ENCODE peak calls at places on chromosomes 5 and 9, in eight cellular contexts. S, E, D, M, Q, V, X and N are unnamed samples.

GRCh38 chr5:80703747-80704146 is 49.0 kb upstream of the DHFR start:
- DNase-seq in V (no peak), D (no peak), M (no peak), S (peak; percentile 4), Q (no peak), E (no peak), X (no peak), N (peak; percentile 6)

GRCh38 chr9:90848866-90849265 is 47.2 kb downstream of the SYK start:
- DNase-seq in M (no peak), Q (no peak), S (no peak), X (no peak), V (no peak), D (no peak), E (no peak), N (no peak)

GRCh38 chr5:32504923-32505596 is 60.5 kb upstream of the ZFR start:
- DNase-seq in V (peak; percentile 71), M (peak; percentile 33), D (peak; percentile 28), S (peak; percentile 98), Q (no peak), X (no peak), E (peak; percentile 70), N (peak; percentile 93)

GRCh38 chr5:66991746-66992145 is 204.9 kb downstream of the CD180 start:
- DNase-seq in X (no peak), V (no peak), D (peak; percentile 67), Q (no peak), E (no peak), M (no peak), S (no peak), N (no peak)

GRCh38 chr9:129343697-129344375 is 165.8 kb upstream of the IER5L start:
- DNase-seq in Q (peak; percentile 91), X (peak; percentile 89), M (peak; percentile 36), V (peak; percentile 54), D (no peak), E (peak; percentile 70), S (no peak), N (peak; percentile 66)

GRCh38 chr5:177113566-177114424 is 19.8 kb upstream of the NSD1 start:
- DNase-seq in E (peak; percentile 75), S (peak; percentile 81), X (peak; percentile 80), M (peak; percentile 88), D (peak; percentile 69), Q (peak; percentile 80), V (peak; percentile 90), N (peak; percentile 81)

GRCh38 chr5:3131161-3131560 is 379.7 kb upstream of the IRX2 start:
- DNase-seq in X (no peak), S (no peak), Q (no peak), V (no peak), M (no peak), E (no peak), D (no peak), N (no peak)

GRCh38 chr9:122396622-122397148 is 25.9 kb downstream of the PTGS1 start:
- DNase-seq in X (no peak), V (no peak), E (no peak), D (peak; percentile 39), S (no peak), Q (no peak), M (no peak), N (no peak)

GRCh38 chr5:167587768-167588167 is 703.7 kb upstream of the WWC1 start:
- DNase-seq in X (no peak), V (no peak), S (peak; percentile 20), Q (no peak), E (no peak), D (peak; percentile 58), M (peak; percentile 12), N (peak; percentile 48)

GRCh38 chr5:67971223-67971830 is 244.2 kb upstream of the PIK3R1 start:
- DNase-seq in V (peak; percentile 46), X (no peak), S (peak; percentile 93), D (peak; percentile 18), M (no peak), Q (no peak), E (no peak), N (peak; percentile 92)

GRCh38 chr9:136644593-136645342 is 17.9 kb upstream of the EGFL7 start:
- DNase-seq in S (no peak), M (peak; percentile 46), V (peak; percentile 72), Q (peak; percentile 90), X (peak; percentile 82), D (peak; percentile 66), E (peak; percentile 80), N (no peak)

GRCh38 chr5:173327084-173327947 is 898 bp downstream of the STC2 start:
- DNase-seq in M (no peak), Q (no peak), X (no peak), V (no peak), E (no peak), S (peak; percentile 68), D (peak; percentile 40), N (peak; percentile 77)

GRCh38 chr5:173326501-173326960 is 1.7 kb downstream of the STC2 start:
- DNase-seq in X (no peak), D (peak; percentile 66), Q (no peak), M (no peak), E (no peak), S (peak; percentile 87), V (no peak), N (peak; percentile 79)

GRCh38 chr5:173328896-173329369 is 719 bp upstream of the STC2 start:
- DNase-seq in E (no peak), S (peak; percentile 78), V (no peak), M (no peak), X (no peak), Q (no peak), D (peak; percentile 91), N (peak; percentile 62)

GRCh38 chr5:173329370-173330150 is 1.3 kb upstream of the STC2 start:
- DNase-seq in E (no peak), M (no peak), S (no peak), D (peak; percentile 41), Q (no peak), X (no peak), V (no peak), N (peak; percentile 24)

GRCh38 chr5:173327948-173328895 is at the start of gene STC2:
- DNase-seq in D (peak; percentile 91), Q (peak; percentile 62), X (no peak), S (peak; percentile 93), E (peak; percentile 83), M (peak; percentile 31), V (peak; percentile 40), N (peak; percentile 89)
- TF ChIP-seq CTCF in D (no peak), Q (no peak), X (no peak), S (no peak), E (no peak), M (no peak), V (no peak), N (no peak)

GRCh38 chr5:55171471-55171870 is 1.5 kb downstream of the CDC20B start:
- DNase-seq in D (no peak), E (no peak), S (no peak), M (no peak), V (no peak), X (no peak), Q (no peak), N (no peak)

GRCh38 chr5:55172937-55173695 is at the start of gene CDC20B:
- DNase-seq in E (peak; percentile 75), X (peak; percentile 79), V (peak; percentile 28), S (peak; percentile 50), Q (peak; percentile 64), D (peak; percentile 80), M (peak; percentile 80), N (peak; percentile 65)

GRCh38 chr5:55175781-55176175 is 2.8 kb upstream of the CDC20B start:
- DNase-seq in S (no peak), D (no peak), Q (no peak), E (no peak), V (no peak), M (no peak), X (no peak), N (no peak)

GRCh38 chr5:55173696-55174101 is 722 bp upstream of the CDC20B start:
- DNase-seq in D (no peak), V (no peak), S (no peak), M (no peak), E (no peak), X (no peak), Q (no peak), N (no peak)

DNA sequence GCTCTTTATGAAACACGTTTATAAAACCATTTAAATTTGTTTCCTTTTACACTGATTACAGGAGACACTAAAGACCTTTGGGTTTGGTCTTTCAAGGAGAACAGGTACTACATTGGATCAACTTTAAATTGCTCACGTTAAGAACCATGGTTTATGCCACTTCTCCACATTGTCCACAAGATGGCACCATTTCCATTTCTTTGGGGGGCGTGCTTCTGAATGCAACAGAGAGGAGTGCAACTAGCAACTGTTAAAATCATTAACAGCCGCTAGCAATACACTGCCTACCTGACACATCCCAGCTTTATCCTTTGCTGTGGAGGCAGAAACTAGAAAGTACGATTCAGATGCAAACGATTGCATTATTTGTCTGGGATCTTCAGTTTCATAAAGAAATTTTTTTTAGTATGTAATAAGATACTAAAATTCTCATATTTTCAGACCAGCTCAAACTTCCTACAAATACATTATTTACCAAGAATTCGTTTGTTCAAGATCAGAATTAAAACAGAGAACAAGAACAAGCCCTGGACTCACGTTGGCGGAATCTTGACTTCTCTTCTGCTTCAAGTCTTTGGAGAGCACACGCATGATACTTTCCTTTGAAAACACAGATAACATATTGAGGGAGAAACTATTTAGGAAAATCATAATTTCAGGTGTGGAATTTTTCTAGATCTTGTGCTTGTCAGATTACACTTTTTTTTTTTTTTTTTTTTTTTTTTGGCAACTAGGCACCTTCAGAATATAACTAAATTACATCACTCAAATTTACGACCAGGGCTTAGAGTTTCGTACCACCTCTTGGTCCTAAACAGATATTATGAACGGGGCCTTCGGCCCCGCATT is 702 bp downstream of the CDC20B start:
- DNase-seq in V (peak; percentile 29), D (peak; percentile 91), M (peak; percentile 41), E (no peak), X (no peak), Q (no peak), S (peak; percentile 85), N (peak; percentile 86)
- H3K4me3 ChIP-seq in V (no peak overlapping the region), D (peak overlapping the region; percentile 58), M (no peak overlapping the region), E (peak overlapping the region; percentile 66), X (peak overlapping the region; percentile 38), Q (peak overlapping the region; percentile 54), S (peak overlapping the region; percentile 69), N (peak overlapping the region; percentile 55)

GRCh38 chr9:20238921-20239320 is 383.4 kb downstream of the MLLT3 start:
- DNase-seq in S (no peak), E (no peak), X (no peak), M (no peak), Q (no peak), V (no peak), D (peak; percentile 46), N (no peak)
- TF ChIP-seq CTCF in S (no peak), E (no peak), X (no peak), M (no peak), Q (no peak), V (no peak), D (no peak), N (no peak)

GRCh38 chr5:74501674-74502478 is 138.7 kb downstream of the ENC1 start:
- DNase-seq in E (no peak), X (no peak), Q (no peak), S (no peak), V (no peak), M (no peak), D (no peak), N (no peak)

GRCh38 chr5:74500037-74500917 is 140.3 kb downstream of the ENC1 start:
- DNase-seq in S (no peak), D (no peak), X (no peak), V (no peak), M (no peak), Q (no peak), E (no peak), N (no peak)

GRCh38 chr5:74499236-74499635 is 141.3 kb downstream of the ENC1 start:
- DNase-seq in M (no peak), V (no peak), S (no peak), E (no peak), D (no peak), Q (no peak), X (no peak), N (no peak)

GRCh38 chr5:74504463-74504862 is 136.1 kb downstream of the ENC1 start:
- DNase-seq in S (no peak), Q (no peak), M (no peak), V (no peak), E (no peak), D (no peak), X (no peak), N (no peak)

GRCh38 chr5:74502479-74502950 is 138.0 kb downstream of the ENC1 start:
- DNase-seq in V (no peak), E (no peak), Q (no peak), X (no peak), D (no peak), S (no peak), M (no peak), N (no peak)
- H3K4me3 ChIP-seq in V (no peak overlapping the region), E (no peak overlapping the region), Q (no peak overlapping the region), X (no peak overlapping the region), D (no peak overlapping the region), S (no peak overlapping the region), M (no peak overlapping the region), N (no peak overlapping the region)